ENCODE peak calls at places on chromosomes 2 and 18, in four cellular contexts. H is Caco-2; W is neural progenitor cell; K is stimulated activated CD8-positive, alpha-beta memory T cell treated with anti-CD3 and anti-CD28 coated beads, Interleukin-7, amount 100 ng/mL, for 1 hour. N is an unnamed sample.

GRCh38 chr18:59502222-59502898 is 143.3 kb upstream of the LMAN1 start:
- DNase-seq in K (no peak), H (peak), W (no peak), N (no peak)

GRCh38 chr2:172995323-172996244 is 80.1 kb upstream of the MAP3K20 start:
- DNase-seq in K (no peak), W (no peak), H (peak), N (no peak)

GRCh38 chr2:200616656-200617055 is 30.8 kb downstream of the AOX1 start:
- DNase-seq in H (no peak), K (no peak), W (no peak), N (no peak)

GRCh38 chr2:58541511-58541910 is 300.4 kb upstream of the FANCL start:
- DNase-seq in H (no peak), K (no peak), W (peak), N (no peak)

GRCh38 chr18:3368193-3368592 is 81.8 kb upstream of the TGIF1 start:
- DNase-seq in W (no peak), K (no peak), H (no peak), N (no peak)

GRCh38 chr2:233124449-233125080 is 64.4 kb downstream of the INPP5D start:
- DNase-seq in K (no peak), W (no peak), H (no peak), N (no peak)

GRCh38 chr18:23805898-23806297 is 116.6 kb downstream of the LAMA3 start:
- DNase-seq in H (no peak), K (no peak), W (no peak), N (no peak)

GRCh38 chr2:177325554-177325953 is 61.0 kb upstream of the NFE2L2 start:
- DNase-seq in H (peak), K (no peak), W (no peak), N (no peak)

GRCh38 chr2:19722486-19723420 is 179.0 kb downstream of the TTC32 start:
- DNase-seq in K (no peak), W (no peak), H (no peak), N (peak)

GRCh38 chr18:35289293-35290069 is 548 bp downstream of the ZSCAN30 start:
- DNase-seq in K (no peak), W (peak), H (peak), N (peak)

GRCh38 chr2:54676656-54677055 is 46.8 kb upstream of the EML6 start:
- DNase-seq in W (no peak), K (no peak), H (no peak), N (no peak)

GRCh38 chr2:18721038-18721922 is 131.9 kb upstream of the NT5C1B start:
- DNase-seq in H (no peak), K (no peak), W (no peak), N (no peak)

GRCh38 chr2:222102746-222103349 is 195.9 kb downstream of the PAX3 start:
- DNase-seq in K (no peak), H (no peak), W (peak), N (no peak)

GRCh38 chr2:224449212-224450147 is 47.6 kb upstream of the FAM124B start:
- DNase-seq in H (peak), W (no peak), K (no peak), N (no peak)

GRCh38 chr2:235570256-235570655 is 76.4 kb downstream of the AGAP1 start:
- DNase-seq in H (peak), W (no peak), K (no peak), N (no peak)

GRCh38 chr2:71388214-71388613 is 56.6 kb downstream of the ZNF638 start:
- DNase-seq in W (no peak), H (peak), K (no peak), N (no peak)

GRCh38 chr2:11457935-11458334 is 8.0 kb downstream of the E2F6 start:
- DNase-seq in W (no peak), H (no peak), K (no peak), N (no peak)

GRCh38 chr2:19863303-19864041 is 38.3 kb downstream of the TTC32 start:
- DNase-seq in K (peak), W (peak), H (peak), N (no peak)

GRCh38 chr2:73292906-73293533 is 328 bp downstream of the EGR4 start:
- DNase-seq in W (peak), K (no peak), H (peak), N (no peak)

GRCh38 chr18:75525331-75525730 is 97.8 kb upstream of the SMIM21 start:
- DNase-seq in H (no peak), W (no peak), K (no peak), N (no peak)

GRCh38 chr2:215828528-215829184 is 184.7 kb downstream of the MREG start:
- DNase-seq in K (no peak), W (peak), H (peak), N (peak)

GRCh38 chr18:45566025-45566740 is 49.1 kb upstream of the SLC14A2 start:
- DNase-seq in H (no peak), K (no peak), W (no peak), N (no peak)

GRCh38 chr18:7817596-7817995 is 250.5 kb downstream of the PTPRM start:
- DNase-seq in W (no peak), H (no peak), K (no peak), N (no peak)

N was measured in NCI-H510A.